ENCODE peak calls at places on chromosome 5, in six cellular contexts. M is uterus, Q is PC-9, H is adrenal gland, F is GM13977, P is IMR-90. J is an unnamed sample.

GRCh38 chr5:140145818-140146522 is 20.2 kb downstream of the IGIP start:
- DNase-seq in P (peak; percentile 66), Q (peak; percentile 65), M (peak; percentile 54), F (peak; percentile 83), H (peak; percentile 81), J (peak; percentile 85)

GRCh38 chr5:131749723-131750470 is 46.9 kb downstream of the FNIP1 start:
- DNase-seq in F (no peak), P (no peak), M (no peak), Q (no peak), H (no peak), J (no peak)

GRCh38 chr5:131545856-131546255 is 89.2 kb downstream of the RAPGEF6 start:
- DNase-seq in F (no peak), Q (no peak), M (no peak), P (peak; percentile 83), H (no peak), J (no peak)

GRCh38 chr5:181191526-181192336 is 13.3 kb downstream of the TRIM7 start:
- DNase-seq in F (peak; percentile 96), P (peak; percentile 94), Q (peak; percentile 97), M (peak; percentile 96), H (peak; percentile 91), J (peak; percentile 87)

GRCh38 chr5:36276864-36277263 is 24.8 kb downstream of the RANBP3L start:
- DNase-seq in F (no peak), H (no peak), P (no peak), M (no peak), Q (no peak), J (no peak)

GRCh38 chr5:92944903-92945629 is 636.0 kb downstream of the NR2F1-AS1 start:
- DNase-seq in Q (no peak), P (peak; percentile 69), M (no peak), H (no peak), F (no peak), J (no peak)

GRCh38 chr5:111631328-111631727 is 119.0 kb upstream of the STARD4 start:
- DNase-seq in Q (no peak), H (no peak), M (no peak), P (no peak), F (no peak), J (no peak)

GRCh38 chr5:68673451-68674180 is 420.2 kb upstream of the SLC30A5 start:
- DNase-seq in Q (no peak), H (no peak), F (no peak), M (no peak), P (no peak), J (no peak)

GRCh38 chr5:171462136-171462927 is 42.9 kb downstream of the FGF18 start:
- DNase-seq in M (no peak), P (no peak), Q (no peak), H (no peak), F (no peak), J (no peak)

GRCh38 chr5:52784741-52785140 is 3.0 kb upstream of the ITGA1 start:
- DNase-seq in H (no peak), M (no peak), F (no peak), Q (no peak), P (peak; percentile 23), J (no peak)

GRCh38 chr5:127894461-127894860 is 189.1 kb upstream of the SLC12A2 start:
- DNase-seq in M (no peak), Q (no peak), F (no peak), H (no peak), P (no peak), J (no peak)

GRCh38 chr5:88941581-88941980 is 58.6 kb upstream of the MEF2C start:
- DNase-seq in Q (no peak), M (no peak), H (no peak), P (no peak), F (no peak), J (no peak)

GRCh38 chr5:180130291-180130869 is 58.8 kb upstream of the RNF130 start:
- DNase-seq in F (no peak), H (no peak), P (no peak), M (peak; percentile 6), Q (no peak), J (peak; percentile 18)

GRCh38 chr5:150217874-150218692 is 28.2 kb downstream of the SLC6A7 start:
- DNase-seq in M (peak; percentile 87), Q (peak; percentile 84), F (peak; percentile 91), H (peak; percentile 78), P (peak; percentile 79), J (peak; percentile 73)

GRCh38 chr5:43193171-43193951 is 1.3 kb downstream of the NIM1K start:
- DNase-seq in P (peak; percentile 94), M (peak; percentile 40), F (peak; percentile 80), H (peak; percentile 50), Q (peak; percentile 24), J (no peak)

GRCh38 chr5:66958126-66958983 is 238.2 kb downstream of the CD180 start:
- DNase-seq in F (no peak), P (peak; percentile 80), M (peak; percentile 27), H (peak; percentile 10), Q (no peak), J (no peak)

GRCh38 chr5:106086352-106086751 is 1584.4 kb downstream of the EFNA5 start:
- DNase-seq in F (no peak), H (no peak), M (no peak), P (no peak), Q (no peak), J (no peak)

DNA sequence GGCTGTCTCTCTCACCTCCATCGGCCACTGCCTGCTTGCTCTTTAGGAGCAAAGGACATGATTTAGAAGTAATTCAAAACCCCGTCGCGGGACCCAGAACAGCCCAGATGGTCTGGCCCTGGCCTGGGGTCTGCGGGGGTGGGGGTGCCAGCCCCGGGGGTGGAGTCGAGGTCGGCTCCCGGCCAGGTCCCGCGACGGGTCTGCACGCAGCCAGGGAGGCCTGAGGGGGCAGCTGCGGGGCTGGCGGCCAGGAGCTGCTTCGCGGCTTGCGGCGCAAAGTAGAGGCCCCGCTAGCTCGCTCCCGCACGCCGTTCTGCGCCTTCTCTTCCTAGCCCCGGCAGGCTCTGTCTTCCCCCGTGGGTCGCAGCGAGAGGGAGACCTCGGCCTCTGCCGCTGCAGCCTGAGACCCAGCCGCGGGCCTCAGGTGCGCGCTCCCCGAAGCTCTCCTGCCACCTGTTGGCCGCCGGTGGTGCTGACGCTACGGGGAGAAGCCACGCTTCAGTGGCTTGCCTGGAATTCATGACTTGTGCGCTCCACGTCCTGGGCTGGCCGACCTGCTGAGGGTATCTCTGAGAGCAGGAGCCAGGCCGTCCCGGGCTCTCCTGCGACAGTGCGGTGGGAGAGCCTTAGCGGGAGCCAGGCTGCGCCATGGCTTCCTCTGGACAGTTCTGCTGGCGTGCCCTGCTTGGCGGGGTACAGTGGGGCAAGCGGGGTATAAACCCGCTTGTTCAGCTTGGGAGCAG is 157.2 kb upstream of the PITX1 start:
- DNase-seq in P (peak; percentile 68), H (peak; percentile 80), Q (peak; percentile 86), F (peak; percentile 81), M (peak; percentile 38), J (peak; percentile 91)
- TF ChIP-seq CTCF in P (peak; percentile 89), H (peak; percentile 83), Q (peak; percentile 94), F (peak; percentile 95), M (peak; percentile 88), J (peak; percentile 89)

GRCh38 chr5:115072266-115073056 is 97.2 kb downstream of the TRIM36 start:
- DNase-seq in F (no peak), P (no peak), Q (no peak), M (no peak), H (no peak), J (no peak)

GRCh38 chr5:115068239-115069086 is 101.2 kb downstream of the TRIM36 start:
- DNase-seq in H (no peak), F (peak; percentile 13), Q (no peak), M (no peak), P (peak; percentile 49), J (no peak)

GRCh38 chr5:115070737-115071136 is 99.0 kb downstream of the TRIM36 start:
- DNase-seq in Q (no peak), H (no peak), F (no peak), M (no peak), P (no peak), J (no peak)

DNA sequence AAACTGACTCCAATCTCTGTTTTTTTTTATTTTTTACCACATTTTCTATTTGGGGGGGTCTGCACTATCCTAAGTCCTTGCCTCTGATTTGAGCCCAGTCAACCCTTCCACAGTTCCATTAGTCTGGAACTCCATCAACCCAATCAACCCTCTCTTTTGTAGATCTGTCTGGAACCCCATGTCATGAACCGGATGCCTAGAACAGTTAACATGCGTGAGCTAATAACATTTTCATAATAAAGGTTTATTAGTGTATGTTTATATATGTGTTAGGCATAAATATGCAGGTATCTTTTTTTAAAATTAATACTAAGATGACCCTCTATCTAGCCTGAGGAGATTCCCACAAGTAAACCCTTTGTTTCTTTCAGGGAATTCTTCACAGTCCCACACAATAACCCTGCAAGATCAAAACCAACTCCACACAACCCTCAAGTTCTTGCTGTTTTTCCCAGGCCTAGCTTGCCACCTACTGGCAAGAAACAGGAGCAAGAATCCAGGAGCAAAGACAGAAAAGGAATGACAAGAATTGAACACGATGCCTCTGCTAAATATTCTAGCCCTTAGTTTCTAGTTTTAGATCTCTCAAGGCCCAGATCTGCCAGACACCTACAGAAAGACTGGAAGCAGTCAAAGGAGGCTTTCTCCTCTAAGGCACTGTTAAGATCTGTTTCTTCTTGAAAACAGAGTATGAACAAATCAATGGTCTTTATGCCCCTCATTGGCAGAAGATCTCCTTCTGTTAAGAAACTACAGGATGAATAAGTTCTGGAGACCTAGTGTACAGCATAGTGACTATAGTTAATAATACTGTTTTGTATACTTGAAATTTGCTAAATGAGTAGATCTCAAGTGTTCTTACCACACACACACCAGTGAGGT is 100.4 kb downstream of the TRIM36 start:
- DNase-seq in H (peak; percentile 45), F (peak; percentile 7), Q (peak; percentile 11), P (peak; percentile 58), M (no peak), J (no peak)
- TF ChIP-seq CTCF in H (peak; percentile 77), F (peak; percentile 51), Q (peak; percentile 75), P (peak; percentile 62), M (peak; percentile 10), J (peak; percentile 60)

GRCh38 chr5:123001801-123002200 is 34.7 kb downstream of the PPIC start:
- DNase-seq in H (no peak), M (no peak), Q (no peak), P (no peak), F (no peak), J (no peak)

GRCh38 chr5:123000731-123001130 is 35.8 kb downstream of the PPIC start:
- DNase-seq in M (no peak), P (no peak), H (no peak), F (no peak), Q (no peak), J (no peak)

GRCh38 chr5:122997294-122997693 is 39.2 kb downstream of the PPIC start:
- DNase-seq in P (no peak), M (no peak), H (no peak), F (no peak), Q (no peak), J (no peak)

GRCh38 chr5:122996102-122996501 is 40.4 kb downstream of the PPIC start:
- DNase-seq in M (no peak), P (no peak), H (no peak), Q (no peak), F (no peak), J (no peak)

GRCh38 chr5:122999947-123000563 is 36.5 kb downstream of the PPIC start:
- DNase-seq in H (peak; percentile 9), Q (no peak), F (peak; percentile 58), M (no peak), P (no peak), J (no peak)
- TF ChIP-seq CTCF in H (peak; percentile 29), Q (peak; percentile 24), F (peak; percentile 62), M (peak; percentile 28), P (peak; percentile 18), J (no peak)

DNA sequence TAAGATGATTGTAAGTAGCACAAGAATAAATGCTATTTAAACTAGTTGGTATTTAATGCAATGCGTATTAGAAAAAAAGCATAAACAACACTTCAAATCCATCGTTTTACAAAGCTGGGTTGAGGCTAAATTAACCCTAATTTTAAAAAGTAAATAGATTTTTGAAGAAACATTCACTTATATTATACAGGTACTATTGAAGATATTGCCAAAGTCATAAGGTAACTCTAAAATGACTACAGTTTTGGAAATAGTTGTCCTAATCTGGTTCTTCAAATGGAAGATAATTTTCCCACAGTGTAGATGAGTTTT is 20.1 kb downstream of the SLC38A9 start:
- DNase-seq in M (no peak), Q (no peak), P (no peak), F (no peak), H (no peak), J (no peak)
- TF ChIP-seq CTCF in M (no peak), Q (peak; percentile 40), P (no peak), F (no peak), H (no peak), J (no peak)

J was measured in mesothelial cell of epicardium.